ENCODE peak calls at places on chromosomes 12 and 14, in seven cellular contexts. One of them, this sample, is unnamed.

GRCh38 chr14:74314576-74314975 is 11.8 kb upstream of the ABCD4 start:
- DNase-seq in left ventricle myocardium inferior: no peak
- DNase-seq in breast epithelium: no peak
- DNase-seq in neural progenitor cell: no peak
- DNase-seq in astrocyte: no peak
- DNase-seq in IMR-90: no peak
- DNase-seq in body of pancreas: no peak
- DNase-seq in this sample: no peak

GRCh38 chr14:102848830-102849521 is 71.7 kb downstream of the TRAF3 start:
- DNase-seq in neural progenitor cell: no peak
- DNase-seq in astrocyte: peak; percentile 20
- DNase-seq in left ventricle myocardium inferior: peak; percentile 47
- DNase-seq in breast epithelium: no peak
- DNase-seq in body of pancreas: no peak
- DNase-seq in IMR-90: no peak
- DNase-seq in this sample: no peak

GRCh38 chr12:630656-631632 is 32.3 kb downstream of the NINJ2 start:
- DNase-seq in left ventricle myocardium inferior: peak; percentile 76
- DNase-seq in breast epithelium: no peak
- DNase-seq in astrocyte: no peak
- DNase-seq in IMR-90: no peak
- DNase-seq in neural progenitor cell: peak; percentile 22
- DNase-seq in body of pancreas: no peak
- DNase-seq in this sample: peak; percentile 71

GRCh38 chr12:66409195-66409871 is 107.0 kb downstream of the HELB start:
- DNase-seq in left ventricle myocardium inferior: no peak
- DNase-seq in astrocyte: peak; percentile 35
- DNase-seq in body of pancreas: no peak
- DNase-seq in neural progenitor cell: peak; percentile 68
- DNase-seq in breast epithelium: no peak
- DNase-seq in IMR-90: peak; percentile 80
- DNase-seq in this sample: peak; percentile 1

GRCh38 chr12:28622416-28622815 is 432.2 kb downstream of the CCDC91 start:
- DNase-seq in IMR-90: peak; percentile 80
- DNase-seq in neural progenitor cell: no peak
- DNase-seq in breast epithelium: no peak
- DNase-seq in body of pancreas: no peak
- DNase-seq in left ventricle myocardium inferior: no peak
- DNase-seq in astrocyte: peak; percentile 64
- DNase-seq in this sample: no peak

GRCh38 chr12:105352940-105353635 is 22.6 kb downstream of the C12orf75 start:
- DNase-seq in IMR-90: no peak
- DNase-seq in neural progenitor cell: peak; percentile 11
- DNase-seq in left ventricle myocardium inferior: no peak
- DNase-seq in breast epithelium: peak; percentile 39
- DNase-seq in body of pancreas: peak; percentile 31
- DNase-seq in astrocyte: no peak
- DNase-seq in this sample: no peak

GRCh38 chr12:116687888-116688287 is 50.0 kb downstream of the SPRING1 start:
- DNase-seq in left ventricle myocardium inferior: peak; percentile 46
- DNase-seq in astrocyte: no peak
- DNase-seq in neural progenitor cell: peak; percentile 67
- DNase-seq in breast epithelium: no peak
- DNase-seq in IMR-90: no peak
- DNase-seq in body of pancreas: peak; percentile 35
- DNase-seq in this sample: no peak

GRCh38 chr12:14417717-14418116 is 52.2 kb downstream of the ATF7IP start:
- DNase-seq in body of pancreas: peak; percentile 71
- DNase-seq in neural progenitor cell: peak; percentile 88
- DNase-seq in breast epithelium: no peak
- DNase-seq in IMR-90: peak; percentile 92
- DNase-seq in left ventricle myocardium inferior: peak; percentile 43
- DNase-seq in astrocyte: peak; percentile 90
- DNase-seq in this sample: peak; percentile 54

GRCh38 chr12:25929096-25929637 is 29.3 kb upstream of the RASSF8 start:
- DNase-seq in neural progenitor cell: no peak
- DNase-seq in IMR-90: no peak
- DNase-seq in body of pancreas: no peak
- DNase-seq in breast epithelium: no peak
- DNase-seq in astrocyte: peak; percentile 14
- DNase-seq in left ventricle myocardium inferior: no peak
- DNase-seq in this sample: no peak

GRCh38 chr12:45182511-45182910 is 33.4 kb upstream of the ANO6 start:
- DNase-seq in left ventricle myocardium inferior: no peak
- DNase-seq in astrocyte: peak; percentile 20
- DNase-seq in breast epithelium: no peak
- DNase-seq in IMR-90: no peak
- DNase-seq in neural progenitor cell: no peak
- DNase-seq in body of pancreas: no peak
- DNase-seq in this sample: no peak

GRCh38 chr12:45174595-45174994 is 41.3 kb upstream of the ANO6 start:
- DNase-seq in body of pancreas: no peak
- DNase-seq in breast epithelium: no peak
- DNase-seq in IMR-90: no peak
- DNase-seq in astrocyte: no peak
- DNase-seq in left ventricle myocardium inferior: no peak
- DNase-seq in neural progenitor cell: no peak
- DNase-seq in this sample: no peak

GRCh38 chr12:45184145-45184958 is 31.5 kb upstream of the ANO6 start:
- DNase-seq in body of pancreas: no peak
- DNase-seq in neural progenitor cell: no peak
- DNase-seq in astrocyte: no peak
- DNase-seq in breast epithelium: no peak
- DNase-seq in left ventricle myocardium inferior: no peak
- DNase-seq in IMR-90: no peak
- DNase-seq in this sample: no peak

GRCh38 chr12:45183263-45183662 is 32.6 kb upstream of the ANO6 start:
- DNase-seq in body of pancreas: no peak
- DNase-seq in IMR-90: peak; percentile 31
- DNase-seq in left ventricle myocardium inferior: no peak
- DNase-seq in astrocyte: peak; percentile 3
- DNase-seq in breast epithelium: no peak
- DNase-seq in neural progenitor cell: no peak
- DNase-seq in this sample: no peak

GRCh38 chr12:45178771-45179170 is 37.1 kb upstream of the ANO6 start:
- DNase-seq in left ventricle myocardium inferior: no peak
- DNase-seq in breast epithelium: no peak
- DNase-seq in neural progenitor cell: no peak
- DNase-seq in body of pancreas: no peak
- DNase-seq in astrocyte: no peak
- DNase-seq in IMR-90: no peak
- DNase-seq in this sample: no peak
- H3K9me3 ChIP-seq in left ventricle myocardium inferior: peaks cover 41% of the 10 kb centered on the region
- H3K9me3 ChIP-seq in breast epithelium: peaks cover 39% of the 10 kb centered on the region
- H3K9me3 ChIP-seq in neural progenitor cell: peaks cover 16% of the 10 kb centered on the region
- H3K9me3 ChIP-seq in body of pancreas: no peaks in the 10 kb centered on the region
- H3K9me3 ChIP-seq in astrocyte: peaks cover 5% of the 10 kb centered on the region
- H3K9me3 ChIP-seq in IMR-90: peaks cover 20% of the 10 kb centered on the region
- H3K9me3 ChIP-seq in this sample: peaks cover 7% of the 10 kb centered on the region

GRCh38 chr12:125861299-125862281 is 796.4 kb downstream of the AACS start:
- DNase-seq in neural progenitor cell: no peak
- DNase-seq in IMR-90: no peak
- DNase-seq in left ventricle myocardium inferior: peak; percentile 60
- DNase-seq in body of pancreas: peak; percentile 95
- DNase-seq in breast epithelium: no peak
- DNase-seq in astrocyte: no peak
- DNase-seq in this sample: no peak
- H3K9me3 ChIP-seq in neural progenitor cell: no peaks in the 10 kb centered on the region
- H3K9me3 ChIP-seq in IMR-90: peaks cover 6% of the 10 kb centered on the region
- H3K9me3 ChIP-seq in left ventricle myocardium inferior: peaks cover 18% of the 10 kb centered on the region
- H3K9me3 ChIP-seq in body of pancreas: no peaks in the 10 kb centered on the region
- H3K9me3 ChIP-seq in breast epithelium: peaks cover 3% of the 10 kb centered on the region
- H3K9me3 ChIP-seq in astrocyte: no peaks in the 10 kb centered on the region
- H3K9me3 ChIP-seq in this sample: no peaks in the 10 kb centered on the region

DNA sequence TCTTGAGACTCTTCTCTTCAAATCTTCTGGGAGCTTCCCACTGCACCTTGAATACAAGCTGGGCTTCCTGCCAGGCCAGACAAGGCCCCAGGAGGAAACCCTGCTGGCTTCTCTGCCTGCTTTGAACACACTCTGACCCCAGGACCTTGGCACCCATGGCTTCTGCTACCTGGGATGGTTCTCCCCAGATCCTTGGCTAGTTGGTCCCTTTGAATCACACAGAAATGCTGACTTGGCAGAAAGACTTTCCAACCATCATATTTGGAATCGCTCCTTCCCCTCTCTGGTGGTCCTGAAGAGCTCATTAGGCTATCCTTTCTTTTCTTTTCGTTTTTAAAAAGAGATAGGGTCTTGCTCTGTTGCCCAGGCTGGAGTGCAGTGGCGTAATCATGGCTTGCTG is 132.7 kb downstream of the RBM19 start:
- DNase-seq in breast epithelium: no peak
- DNase-seq in neural progenitor cell: no peak
- DNase-seq in left ventricle myocardium inferior: no peak
- DNase-seq in IMR-90: no peak
- DNase-seq in astrocyte: no peak
- DNase-seq in body of pancreas: no peak
- DNase-seq in this sample: no peak
- H3K9me3 ChIP-seq in breast epithelium: no peaks in the 10 kb centered on the region
- H3K9me3 ChIP-seq in neural progenitor cell: no peaks in the 10 kb centered on the region
- H3K9me3 ChIP-seq in left ventricle myocardium inferior: no peaks in the 10 kb centered on the region
- H3K9me3 ChIP-seq in IMR-90: no peaks in the 10 kb centered on the region
- H3K9me3 ChIP-seq in astrocyte: no peaks in the 10 kb centered on the region
- H3K9me3 ChIP-seq in body of pancreas: no peaks in the 10 kb centered on the region
- H3K9me3 ChIP-seq in this sample: no peaks in the 10 kb centered on the region

GRCh38 chr14:45790293-45790692 is 537.3 kb upstream of the MIS18BP1 start:
- DNase-seq in astrocyte: no peak
- DNase-seq in body of pancreas: no peak
- DNase-seq in neural progenitor cell: no peak
- DNase-seq in left ventricle myocardium inferior: no peak
- DNase-seq in IMR-90: no peak
- DNase-seq in breast epithelium: no peak
- DNase-seq in this sample: no peak

GRCh38 chr14:45787167-45787566 is 534.2 kb upstream of the MIS18BP1 start:
- DNase-seq in left ventricle myocardium inferior: no peak
- DNase-seq in breast epithelium: no peak
- DNase-seq in IMR-90: no peak
- DNase-seq in neural progenitor cell: no peak
- DNase-seq in astrocyte: no peak
- DNase-seq in body of pancreas: no peak
- DNase-seq in this sample: no peak

GRCh38 chr14:45785240-45785639 is 532.2 kb upstream of the MIS18BP1 start:
- DNase-seq in astrocyte: no peak
- DNase-seq in neural progenitor cell: no peak
- DNase-seq in left ventricle myocardium inferior: no peak
- DNase-seq in body of pancreas: no peak
- DNase-seq in IMR-90: no peak
- DNase-seq in breast epithelium: no peak
- DNase-seq in this sample: no peak

DNA sequence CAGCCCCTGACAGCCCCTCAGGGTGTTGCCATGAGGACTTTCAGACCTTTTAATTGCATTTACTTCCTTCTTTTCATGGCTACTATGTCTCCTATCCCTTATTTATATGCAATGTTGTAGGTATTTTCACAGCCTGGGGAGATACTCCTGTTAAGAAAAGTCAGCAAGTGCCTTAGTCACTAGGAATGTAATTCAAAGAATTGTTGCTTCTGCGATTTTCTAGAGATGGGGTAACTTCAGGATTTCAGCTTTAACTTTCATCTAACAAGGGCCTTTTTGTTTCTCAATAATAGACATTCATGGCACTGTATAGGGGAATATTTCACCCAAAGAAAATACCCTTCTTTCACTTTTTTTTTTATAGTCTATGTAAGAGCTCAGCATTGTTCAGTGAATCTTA is 533.3 kb upstream of the MIS18BP1 start:
- DNase-seq in left ventricle myocardium inferior: no peak
- DNase-seq in astrocyte: no peak
- DNase-seq in IMR-90: no peak
- DNase-seq in body of pancreas: no peak
- DNase-seq in neural progenitor cell: no peak
- DNase-seq in breast epithelium: no peak
- DNase-seq in this sample: no peak
- H3K9me3 ChIP-seq in left ventricle myocardium inferior: peaks cover 78% of the 10 kb centered on the region
- H3K9me3 ChIP-seq in astrocyte: no peaks in the 10 kb centered on the region
- H3K9me3 ChIP-seq in IMR-90: peaks cover 11% of the 10 kb centered on the region
- H3K9me3 ChIP-seq in body of pancreas: no peaks in the 10 kb centered on the region
- H3K9me3 ChIP-seq in neural progenitor cell: peaks cover 19% of the 10 kb centered on the region
- H3K9me3 ChIP-seq in breast epithelium: peaks cover 41% of the 10 kb centered on the region
- H3K9me3 ChIP-seq in this sample: peaks cover 6% of the 10 kb centered on the region

GRCh38 chr14:94839346-94839745 is 69.4 kb upstream of the GSC start:
- DNase-seq in body of pancreas: no peak
- DNase-seq in neural progenitor cell: no peak
- DNase-seq in astrocyte: no peak
- DNase-seq in breast epithelium: no peak
- DNase-seq in IMR-90: no peak
- DNase-seq in left ventricle myocardium inferior: no peak
- DNase-seq in this sample: no peak
- H3K9me3 ChIP-seq in body of pancreas: no peaks in the 10 kb centered on the region
- H3K9me3 ChIP-seq in neural progenitor cell: no peaks in the 10 kb centered on the region
- H3K9me3 ChIP-seq in astrocyte: no peaks in the 10 kb centered on the region
- H3K9me3 ChIP-seq in breast epithelium: peaks cover 8% of the 10 kb centered on the region
- H3K9me3 ChIP-seq in IMR-90: peaks cover 6% of the 10 kb centered on the region
- H3K9me3 ChIP-seq in left ventricle myocardium inferior: peaks cover 8% of the 10 kb centered on the region
- H3K9me3 ChIP-seq in this sample: no peaks in the 10 kb centered on the region

GRCh38 chr14:106776395-106776983 is 1250.1 kb downstream of the TMEM121 start:
- DNase-seq in left ventricle myocardium inferior: no peak
- DNase-seq in neural progenitor cell: no peak
- DNase-seq in astrocyte: no peak
- DNase-seq in body of pancreas: no peak
- DNase-seq in IMR-90: no peak
- DNase-seq in breast epithelium: no peak
- DNase-seq in this sample: no peak
- H3K9me3 ChIP-seq in left ventricle myocardium inferior: peaks cover 4% of the 10 kb centered on the region
- H3K9me3 ChIP-seq in neural progenitor cell: peaks cover 27% of the 10 kb centered on the region
- H3K9me3 ChIP-seq in astrocyte: no peaks in the 10 kb centered on the region
- H3K9me3 ChIP-seq in body of pancreas: no peaks in the 10 kb centered on the region
- H3K9me3 ChIP-seq in IMR-90: peaks cover 6% of the 10 kb centered on the region
- H3K9me3 ChIP-seq in breast epithelium: no peaks in the 10 kb centered on the region
- H3K9me3 ChIP-seq in this sample: no peaks in the 10 kb centered on the region

DNA sequence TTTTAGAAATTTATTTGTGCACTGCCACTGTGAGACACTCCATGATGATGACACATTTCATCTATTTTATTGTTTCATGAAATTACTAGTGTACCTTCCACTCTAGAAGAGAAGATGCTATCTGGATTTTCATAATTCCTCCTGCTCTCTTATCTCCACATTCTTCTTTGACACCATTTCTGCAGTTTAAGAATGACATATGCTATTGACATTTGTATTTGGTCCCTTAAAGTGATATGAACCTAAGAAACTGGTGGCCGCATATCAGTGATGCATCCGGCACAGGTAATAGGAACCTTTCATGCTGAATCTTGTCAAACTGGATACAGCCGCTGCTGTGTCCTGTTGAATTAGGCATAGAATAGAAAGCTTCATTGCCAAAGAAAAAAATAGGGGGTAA is 696.4 kb downstream of the TMEM121 start:
- DNase-seq in breast epithelium: no peak
- DNase-seq in astrocyte: no peak
- DNase-seq in neural progenitor cell: no peak
- DNase-seq in IMR-90: no peak
- DNase-seq in left ventricle myocardium inferior: no peak
- DNase-seq in body of pancreas: no peak
- DNase-seq in this sample: no peak
- H3K9me3 ChIP-seq in breast epithelium: no peaks in the 10 kb centered on the region
- H3K9me3 ChIP-seq in astrocyte: no peaks in the 10 kb centered on the region
- H3K9me3 ChIP-seq in neural progenitor cell: peaks cover 3% of the 10 kb centered on the region
- H3K9me3 ChIP-seq in IMR-90: peaks cover 15% of the 10 kb centered on the region
- H3K9me3 ChIP-seq in left ventricle myocardium inferior: no peaks in the 10 kb centered on the region
- H3K9me3 ChIP-seq in body of pancreas: no peaks in the 10 kb centered on the region
- H3K9me3 ChIP-seq in this sample: no peaks in the 10 kb centered on the region